ENCODE peak calls at places on chromosomes 1 and 21, in six cellular contexts. H is MM.1S, X is GM23338, K is OCI-LY7, I is GM23248, J is hepatocyte. V is an unnamed sample. For H3K4me1, the result is how much of the 10 kb centered on the place peaks cover.

GRCh38 chr1:12477936-12478611 is 139.9 kb downstream of the DHRS3 start:
- DNase-seq in I (peak), H (no peak), K (no peak), X (peak), J (peak), V (peak)

GRCh38 chr1:71621785-71622184 is 541.0 kb upstream of the ZRANB2 start:
- DNase-seq in J (no peak), K (no peak), I (peak), X (no peak), H (no peak), V (no peak)

GRCh38 chr1:205446828-205447227 is 9.0 kb downstream of the BLACAT1 start:
- DNase-seq in J (no peak), H (no peak), X (peak), K (no peak), I (no peak), V (peak)

GRCh38 chr21:46517361-46517760 is 58.7 kb downstream of the DIP2A start:
- DNase-seq in J (no peak), K (no peak), X (no peak), H (no peak), I (no peak), V (no peak)

GRCh38 chr1:30877205-30877912 is 31.2 kb downstream of the SDC3 start:
- DNase-seq in I (peak), H (no peak), K (no peak), J (peak), X (peak), V (no peak)

GRCh38 chr1:36253463-36253862 is 29.2 kb downstream of the THRAP3 start:
- DNase-seq in K (no peak), I (peak), J (peak), X (no peak), H (no peak), V (no peak)

GRCh38 chr1:218377143-218377660 is 32.1 kb downstream of the TGFB2 start:
- DNase-seq in I (peak), H (peak), X (no peak), J (no peak), K (no peak), V (no peak)

GRCh38 chr21:45861156-45861870 is 120.3 kb upstream of the COL6A1 start:
- DNase-seq in I (no peak), J (no peak), K (no peak), H (no peak), X (no peak), V (no peak)

GRCh38 chr1:39337067-39337466 is 132.6 kb downstream of the MACF1 start:
- DNase-seq in J (no peak), I (no peak), X (no peak), H (no peak), K (no peak), V (no peak)

GRCh38 chr1:240706150-240706904 is 94.4 kb upstream of the GREM2 start:
- DNase-seq in J (peak), I (peak), X (no peak), K (no peak), H (no peak), V (no peak)

GRCh38 chr1:240705584-240705983 is 93.6 kb upstream of the GREM2 start:
- DNase-seq in K (no peak), J (no peak), I (peak), X (no peak), H (no peak), V (no peak)

GRCh38 chr1:240695416-240695815 is 83.5 kb upstream of the GREM2 start:
- DNase-seq in K (no peak), J (no peak), I (no peak), H (no peak), X (no peak), V (no peak)

GRCh38 chr1:240701412-240701811 is 89.5 kb upstream of the GREM2 start:
- DNase-seq in I (peak), H (no peak), X (no peak), J (peak), K (no peak), V (no peak)
- TF ChIP-seq EZH2phosphoT487 in I (no peak), H (no peak), X (no peak), J (no peak), K (no peak), V (no peak)

GRCh38 chr1:9690440-9691107 is 39.0 kb downstream of the PIK3CD start:
- DNase-seq in K (no peak), J (no peak), I (no peak), H (no peak), X (peak), V (peak)

GRCh38 chr1:9689011-9689706 is 37.6 kb downstream of the PIK3CD start:
- DNase-seq in K (peak), X (peak), J (peak), H (peak), I (peak), V (peak)

GRCh38 chr1:9688599-9688998 is 37.1 kb downstream of the PIK3CD start:
- DNase-seq in J (no peak), K (no peak), I (no peak), H (no peak), X (no peak), V (no peak)

GRCh38 chr1:9691108-9691445 is 39.5 kb downstream of the PIK3CD start:
- DNase-seq in J (no peak), I (peak), H (no peak), X (no peak), K (no peak), V (no peak)

DNA sequence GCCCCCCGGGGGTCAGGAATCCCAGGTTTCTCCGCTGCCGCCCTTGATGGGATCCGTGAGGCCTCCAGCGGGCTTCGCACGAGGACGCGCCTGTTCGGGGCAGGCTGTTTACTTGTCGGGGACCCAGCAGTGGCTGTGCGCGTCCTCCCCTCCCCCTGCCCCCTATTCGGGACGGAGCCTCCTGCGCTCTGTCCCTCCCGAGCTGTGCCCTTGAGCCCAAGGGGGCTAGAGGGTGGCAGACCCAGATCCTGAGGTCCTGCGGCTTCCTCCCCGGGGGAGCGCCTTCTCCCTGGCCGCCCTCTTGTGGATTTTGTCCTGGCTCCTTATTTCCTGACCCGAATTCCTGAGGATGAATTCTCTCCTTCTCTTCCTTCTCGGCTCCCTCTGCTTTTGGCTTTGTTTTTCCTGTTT is 38.4 kb downstream of the PIK3CD start:
- DNase-seq in K (no peak), I (peak), X (peak), J (peak), H (no peak), V (peak)
- H3K4me1 ChIP-seq in K (under half), I (under half), X (under half), J (under half), H (under half), V (under half)

GRCh38 chr1:40394456-40395172 is 21.1 kb downstream of the SMAP2 start:
- DNase-seq in K (no peak), H (no peak), J (no peak), X (no peak), I (peak), V (no peak)
- TF ChIP-seq EZH2phosphoT487 in K (no peak), H (no peak), J (no peak), X (no peak), I (no peak), V (no peak)

DNA sequence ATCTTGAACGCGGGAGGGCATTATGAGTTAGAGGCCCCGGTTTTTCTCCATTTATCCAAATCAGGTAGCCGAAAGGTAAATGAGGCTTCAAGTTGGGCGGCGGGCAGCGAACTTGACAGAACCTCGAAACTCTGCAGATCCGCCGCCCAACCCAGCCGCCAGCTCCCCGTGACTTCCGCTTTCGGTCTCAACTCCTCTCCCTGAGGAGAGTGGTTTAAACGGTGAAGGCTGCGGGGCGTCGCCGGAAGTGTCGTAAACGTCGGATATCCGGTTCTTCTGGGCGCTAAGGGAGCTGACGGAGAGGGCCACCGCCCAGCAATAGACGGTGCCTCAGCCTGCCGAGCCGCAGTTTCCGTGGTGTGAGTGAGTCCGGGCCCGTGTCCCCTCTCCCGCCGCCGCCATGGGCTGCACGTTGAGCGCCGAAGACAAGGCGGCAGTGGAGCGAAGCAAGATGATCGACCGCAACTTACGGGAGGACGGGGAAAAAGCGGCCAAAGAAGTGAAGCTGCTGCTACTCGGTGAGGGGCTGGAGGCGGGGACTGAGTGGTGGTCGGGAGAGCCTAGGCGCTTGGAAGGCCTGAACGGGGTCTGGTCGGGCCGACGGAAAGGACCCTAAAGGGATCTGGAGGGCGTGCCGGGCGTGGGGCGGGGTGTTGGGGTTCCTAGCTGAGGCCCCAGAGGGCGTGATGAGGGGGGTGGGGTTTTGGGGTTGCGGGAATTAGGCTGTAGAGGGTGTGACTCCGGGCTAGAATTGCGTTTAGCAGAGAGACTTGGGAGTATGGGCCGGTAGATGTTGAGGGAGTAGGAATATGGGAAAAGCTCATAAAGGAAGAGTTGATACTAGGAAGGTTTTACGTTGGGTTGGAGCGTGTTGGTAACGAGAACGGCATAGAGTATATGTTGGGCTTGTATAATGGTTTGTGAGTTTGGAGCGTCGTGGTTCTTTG is at the start of gene GNAI3:
- DNase-seq in I (peak), H (peak), X (peak), K (peak), J (peak), V (peak)
- H3K4me1 ChIP-seq in I (under half), H (under half), X (under half), K (under half), J (under half), V (under half)

GRCh38 chr1:102941364-102941947 is 166.9 kb downstream of the COL11A1 start:
- DNase-seq in J (no peak), I (no peak), K (no peak), H (no peak), X (peak), V (peak)
- TF ChIP-seq EZH2phosphoT487 in J (no peak), I (no peak), K (no peak), H (no peak), X (no peak), V (no peak)

GRCh38 chr1:8867878-8868567 is 10.5 kb downstream of the ENO1 start:
- DNase-seq in H (no peak), X (no peak), K (no peak), I (no peak), J (no peak), V (no peak)

GRCh38 chr1:8871965-8872399 is 6.5 kb downstream of the ENO1 start:
- DNase-seq in H (no peak), X (no peak), I (peak), J (no peak), K (no peak), V (no peak)

GRCh38 chr1:8871539-8871935 is 6.9 kb downstream of the ENO1 start:
- DNase-seq in K (no peak), I (no peak), J (peak), X (peak), H (no peak), V (no peak)

GRCh38 chr1:8870605-8871538 is 7.6 kb downstream of the ENO1 start:
- DNase-seq in I (peak), X (no peak), H (no peak), K (no peak), J (peak), V (no peak)

GRCh38 chr1:8870118-8870517 is 8.4 kb downstream of the ENO1 start:
- DNase-seq in X (no peak), I (peak), H (no peak), J (no peak), K (no peak), V (no peak)
- H3K4me1 ChIP-seq in X (under half), I (half or more), H (under half), J (under half), K (under half), V (under half)

V was measured in neural progenitor cell.